ENCODE peak calls at places on chromosomes 11 and 22, in four cellular contexts. M is endodermal cell, X is caudate nucleus, R is AG04450. L is an unnamed sample.

GRCh38 chr22:46370584-46371373 is 35.3 kb downstream of the TRMU start:
- DNase-seq in X (no peak), M (no peak), R (no peak), L (no peak)

GRCh38 chr11:107716884-107717532 is 5.2 kb upstream of the SLN start:
- DNase-seq in M (no peak), X (no peak), R (no peak), L (no peak)

GRCh38 chr11:118343248-118343647 is 743 bp upstream of the CD3D start:
- DNase-seq in M (no peak), R (no peak), X (no peak), L (no peak)

GRCh38 chr11:27385245-27385644 is 22.2 kb upstream of the CCDC34 start:
- DNase-seq in M (no peak), X (no peak), R (peak), L (no peak)

GRCh38 chr11:12236744-12237101 is 126.3 kb downstream of the MICAL2 start:
- DNase-seq in R (no peak), X (no peak), M (no peak), L (no peak)

GRCh38 chr22:50705219-50705691 is 32.6 kb downstream of the SHANK3 start:
- DNase-seq in R (peak), M (peak), X (peak), L (no peak)

GRCh38 chr11:121035823-121036222 is 11.9 kb downstream of the TBCEL start:
- DNase-seq in M (no peak), R (no peak), X (no peak), L (peak)

GRCh38 chr22:33000342-33001280 is 57.6 kb downstream of the SYN3 start:
- DNase-seq in X (peak), M (peak), R (no peak), L (peak)

GRCh38 chr11:37747121-37747520 is 1149.1 kb upstream of the RAG2 start:
- DNase-seq in R (no peak), X (no peak), M (no peak), L (no peak)

GRCh38 chr11:72812604-72812967 is 1.6 kb upstream of the ATG16L2 start:
- DNase-seq in R (no peak), M (peak), X (no peak), L (no peak)

GRCh38 chr11:20097319-20098221 is 62.7 kb downstream of the DBX1 start:
- DNase-seq in R (no peak), X (no peak), M (no peak), L (no peak)

GRCh38 chr11:61549662-61550568 is 31.0 kb downstream of the SYT7 start:
- DNase-seq in M (no peak), R (no peak), X (peak), L (no peak)

GRCh38 chr11:75527130-75527529 is 1.4 kb upstream of the GDPD5 start:
- DNase-seq in M (no peak), R (no peak), X (no peak), L (no peak)

GRCh38 chr22:39723899-39724351 is 153.4 kb downstream of the CACNA1I start:
- DNase-seq in M (no peak), R (no peak), X (no peak), L (no peak)

GRCh38 chr11:5159806-5160205 is 5.2 kb upstream of the OR52A1 start:
- DNase-seq in X (no peak), M (no peak), R (no peak), L (no peak)

GRCh38 chr11:119352857-119353260 is 6.4 kb upstream of the MFRP start:
- DNase-seq in R (no peak), X (no peak), M (no peak), L (no peak)

GRCh38 chr11:31645747-31646146 is 136.2 kb downstream of the ELP4 start:
- DNase-seq in M (no peak), X (no peak), R (peak), L (no peak)

GRCh38 chr22:46897246-46897623 is 134.8 kb downstream of the TBC1D22A start:
- DNase-seq in X (no peak), M (peak), R (no peak), L (no peak)

GRCh38 chr22:26568207-26568706 is 21.7 kb downstream of the TPST2 start:
- DNase-seq in X (no peak), R (no peak), M (peak), L (no peak)

GRCh38 chr11:79076526-79077115 is 364.2 kb downstream of the TENM4 start:
- DNase-seq in X (no peak), R (no peak), M (peak), L (no peak)

GRCh38 chr11:85955531-85955930 is 100.3 kb downstream of the CCDC83 start:
- DNase-seq in X (no peak), R (peak), M (no peak), L (no peak)

GRCh38 chr11:59644528-59644927 is 24.3 kb downstream of the PATL1 start:
- DNase-seq in X (no peak), M (no peak), R (no peak), L (no peak)

GRCh38 chr11:10181811-10182210 is 112.2 kb downstream of the SBF2 start:
- DNase-seq in R (no peak), M (no peak), X (no peak), L (peak)

GRCh38 chr11:64339754-64340408 is at the start of gene CCDC88B:
- DNase-seq in X (no peak), M (no peak), R (no peak), L (peak)

GRCh38 chr11:109378049-109378448 is 43.9 kb upstream of the C11orf87 start:
- DNase-seq in X (no peak), M (no peak), R (no peak), L (no peak)

GRCh38 chr11:1869427-1870325 is 16.8 kb downstream of the LSP1 start:
- DNase-seq in M (no peak), R (no peak), X (no peak), L (no peak)

GRCh38 chr11:119323532-119324033 is 6.7 kb upstream of the MCAM start:
- DNase-seq in M (peak), R (no peak), X (peak), L (peak)

GRCh38 chr11:71080239-71081097 is 171.9 kb downstream of the SHANK2 start:
- DNase-seq in X (peak), R (peak), M (peak), L (no peak)

GRCh38 chr11:57597971-57598830 is 716 bp downstream of the SERPING1 start:
- DNase-seq in X (peak), R (no peak), M (peak), L (no peak)

GRCh38 chr11:44497995-44498394 is 67.5 kb upstream of the CD82 start:
- DNase-seq in R (no peak), X (no peak), M (no peak), L (no peak)

GRCh38 chr11:86722041-86722440 is 49.6 kb upstream of the ME3 start:
- DNase-seq in X (no peak), M (no peak), R (no peak), L (no peak)

GRCh38 chr22:44326549-44326881 is 13.8 kb upstream of the SHISAL1 start:
- DNase-seq in M (no peak), X (no peak), R (no peak), L (no peak)

GRCh38 chr22:22579869-22580604 is 21.0 kb upstream of the PRAME start:
- DNase-seq in M (no peak), R (no peak), X (no peak), L (no peak)

GRCh38 chr11:129866328-129866727 is 29.1 kb downstream of the NFRKB start:
- DNase-seq in M (no peak), X (no peak), R (no peak), L (no peak)

GRCh38 chr11:129861702-129862107 is 33.7 kb downstream of the NFRKB start:
- DNase-seq in X (peak), R (peak), M (peak), L (no peak)

GRCh38 chr11:129864811-129865210 is 30.6 kb downstream of the NFRKB start:
- DNase-seq in R (no peak), X (no peak), M (no peak), L (no peak)

GRCh38 chr11:129865701-129866100 is 29.7 kb downstream of the NFRKB start:
- DNase-seq in R (no peak), M (no peak), X (peak), L (no peak)

GRCh38 chr11:129862123-129862522 is 33.3 kb downstream of the NFRKB start:
- DNase-seq in R (no peak), X (no peak), M (peak), L (no peak)
- H3K27ac ChIP-seq in R (peak), X (peak), M (peak), L (no peak)

DNA sequence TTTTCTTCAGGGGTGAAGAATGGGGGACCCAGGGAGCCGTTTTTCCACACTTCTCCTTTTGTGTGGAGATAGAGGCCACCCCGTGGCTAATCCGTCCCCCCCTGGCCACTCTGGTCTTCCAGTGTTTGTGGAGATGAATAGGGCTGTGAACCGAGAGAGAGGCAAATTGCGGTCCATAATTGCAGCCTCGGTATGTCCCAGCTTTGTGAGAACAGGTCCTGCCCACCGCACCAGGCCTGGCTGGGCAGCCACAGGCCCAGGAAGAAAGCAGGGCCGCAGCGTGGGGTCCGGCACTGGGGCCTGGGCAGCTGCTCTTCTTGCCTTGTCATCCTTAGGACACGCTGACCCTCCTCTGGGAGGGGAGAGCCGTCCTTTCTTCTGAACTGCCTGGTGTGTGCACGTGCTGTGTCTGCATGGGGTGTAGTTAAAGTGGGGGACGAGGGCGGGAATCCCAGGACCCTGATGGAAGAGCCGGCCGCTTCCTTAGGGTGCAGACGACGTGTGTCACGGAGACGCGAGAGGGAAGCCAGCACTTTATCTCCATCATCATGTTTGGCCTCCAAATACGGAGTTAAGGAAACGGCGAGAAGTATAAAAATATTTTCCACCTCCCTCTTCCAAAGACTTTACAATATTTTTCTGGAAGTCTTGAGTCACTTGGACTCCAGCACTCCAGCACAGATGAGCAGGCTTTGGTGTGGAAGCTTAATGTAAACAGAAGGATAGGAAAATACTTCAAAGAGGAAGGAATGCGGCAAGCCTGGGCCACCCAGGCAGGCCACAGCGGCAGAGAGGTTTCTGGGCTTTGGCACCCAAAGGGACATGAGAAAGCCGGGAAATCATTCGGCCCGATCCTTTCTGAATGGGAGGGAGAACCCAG is 1248.4 kb downstream of the BRD1 start:
- DNase-seq in X (no peak), M (no peak), R (no peak), L (no peak)
- H3K27ac ChIP-seq in X (peak), M (peak), R (no peak), L (no peak)

GRCh38 chr11:100889758-100890157 is 202.7 kb downstream of the ARHGAP42 start:
- DNase-seq in M (no peak), R (no peak), X (no peak), L (no peak)
- H3K27ac ChIP-seq in M (no peak), R (no peak), X (no peak), L (no peak)

DNA sequence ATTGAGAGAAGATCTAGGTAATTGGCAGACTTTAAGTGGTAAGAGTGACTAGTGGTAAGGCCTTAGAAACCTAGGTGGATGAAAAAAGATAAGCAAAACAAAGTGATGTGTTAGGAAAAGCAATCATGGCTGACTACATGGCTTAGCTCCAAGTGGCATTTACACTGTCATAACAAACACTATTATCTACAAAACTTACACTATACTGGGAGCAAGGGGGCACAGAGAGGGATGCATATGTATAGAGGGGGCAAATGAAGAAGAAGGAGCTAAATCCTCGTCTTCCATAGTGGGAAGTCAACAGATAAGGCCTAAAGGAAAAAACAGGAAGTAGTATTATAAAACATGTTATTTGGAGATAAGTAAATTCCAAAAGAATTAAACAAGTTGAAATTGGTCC is 32.5 kb downstream of the ADORA2A start:
- DNase-seq in M (peak), R (no peak), X (no peak), L (no peak)
- H3K27ac ChIP-seq in M (no peak), R (no peak), X (no peak), L (no peak)

DNA sequence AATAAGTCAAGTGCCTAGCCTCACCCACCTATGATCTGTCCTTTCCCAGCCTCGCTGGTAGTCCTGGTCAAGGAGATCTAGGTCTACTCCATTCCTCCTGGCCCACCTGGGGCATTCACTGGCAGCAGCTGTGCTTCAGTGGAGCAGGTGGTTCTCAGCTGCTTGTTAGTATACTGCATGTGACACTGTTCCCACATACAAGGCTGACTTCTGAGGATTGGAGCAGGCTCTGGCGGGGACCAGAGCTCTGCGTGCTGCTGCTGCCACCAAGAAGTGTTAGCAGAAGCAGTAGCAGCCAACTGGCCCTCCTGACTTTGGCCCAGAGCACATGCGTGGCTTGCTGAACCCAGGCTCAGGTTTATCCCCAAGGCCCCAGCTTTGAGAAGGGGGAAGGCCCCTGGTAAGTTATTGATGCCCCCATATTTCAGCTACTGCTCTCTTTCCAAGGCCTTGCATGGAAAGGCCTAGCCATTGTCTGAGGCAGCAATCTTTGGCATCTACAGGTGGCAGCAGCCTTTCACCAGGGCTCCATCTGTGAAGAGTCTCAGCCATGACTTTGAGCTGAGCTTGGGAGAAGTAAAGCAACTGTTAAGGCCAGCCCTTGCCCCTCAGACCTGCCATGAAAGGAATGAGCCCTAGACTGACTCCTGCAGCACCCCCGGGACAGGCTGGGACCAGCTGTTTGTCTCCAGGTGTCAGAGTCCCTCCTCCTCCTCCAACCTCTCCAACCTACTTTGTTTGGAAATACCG is 26.5 kb downstream of the ARHGAP1 start:
- DNase-seq in M (peak), R (no peak), X (no peak), L (no peak)
- H3K27ac ChIP-seq in M (peak), R (no peak), X (peak), L (peak)